ENCODE peak calls at places on chromosomes 6 and 20, in four cellular contexts. M, P, R and J are unnamed samples.

GRCh38 chr6:20605061-20605460 is 70.8 kb downstream of the CDKAL1 start:
- DNase-seq in M (no peak), P (no peak), R (no peak), J (no peak)

GRCh38 chr6:36750090-36750489 is 52.5 kb downstream of the RAB44 start:
- DNase-seq in M (no peak), P (peak), R (no peak), J (no peak)

GRCh38 chr6:152034631-152035030 is 227.1 kb downstream of the ESR1 start:
- DNase-seq in M (no peak), P (no peak), R (no peak), J (no peak)

GRCh38 chr6:15341311-15341710 is 95.4 kb downstream of the JARID2 start:
- DNase-seq in M (no peak), P (no peak), R (no peak), J (no peak)

GRCh38 chr6:160239929-160240690 is 18.5 kb downstream of the SLC22A2 start:
- DNase-seq in M (no peak), P (no peak), R (no peak), J (no peak)

GRCh38 chr20:4740774-4741431 is 19.2 kb downstream of the PRND start:
- DNase-seq in M (no peak), P (peak), R (peak), J (no peak)

GRCh38 chr6:167907837-167908681 is 81.3 kb downstream of the AFDN start:
- DNase-seq in M (no peak), P (no peak), R (no peak), J (no peak)

GRCh38 chr20:36677422-36677771 is 31.4 kb upstream of the SLA2 start:
- DNase-seq in M (no peak), P (no peak), R (no peak), J (no peak)

GRCh38 chr6:66179363-66179762 is 472.3 kb upstream of the EYS start:
- DNase-seq in M (no peak), P (no peak), R (no peak), J (no peak)

GRCh38 chr6:167766986-167767714 is 59.6 kb upstream of the AFDN start:
- DNase-seq in M (no peak), P (peak), R (no peak), J (no peak)

GRCh38 chr20:60040471-60041162 is 82.4 kb downstream of the CDH26 start:
- DNase-seq in M (no peak), P (no peak), R (no peak), J (no peak)

GRCh38 chr6:7532821-7533220 is 8.7 kb upstream of the DSP start:
- DNase-seq in M (no peak), P (no peak), R (no peak), J (no peak)

GRCh38 chr6:128515550-128516513 is 4.6 kb downstream of the PTPRK start:
- DNase-seq in M (no peak), P (no peak), R (no peak), J (no peak)

GRCh38 chr6:164109770-164110140 is 695.2 kb downstream of the QKI start:
- DNase-seq in M (no peak), P (peak), R (no peak), J (no peak)

GRCh38 chr20:46342045-46342378 is 33.7 kb upstream of the CDH22 start:
- DNase-seq in M (no peak), P (no peak), R (no peak), J (no peak)

GRCh38 chr20:40186826-40187225 is 502.2 kb downstream of the MAFB start:
- DNase-seq in M (no peak), P (no peak), R (no peak), J (no peak)

GRCh38 chr6:80959034-80959433 is 793.4 kb downstream of the TENT5A start:
- DNase-seq in M (no peak), P (no peak), R (no peak), J (no peak)

GRCh38 chr6:8731874-8732273 is 296.5 kb upstream of the SLC35B3 start:
- DNase-seq in M (no peak), P (no peak), R (no peak), J (no peak)

GRCh38 chr6:43579171-43579570 is 3.2 kb downstream of the POLH start:
- DNase-seq in M (no peak), P (no peak), R (no peak), J (no peak)

GRCh38 chr20:5073154-5074049 is 46.4 kb downstream of the PCNA start:
- DNase-seq in M (no peak), P (no peak), R (peak), J (no peak)

GRCh38 chr6:93282521-93283031 is 136.8 kb downstream of the EPHA7 start:
- DNase-seq in M (no peak), P (no peak), R (no peak), J (no peak)

GRCh38 chr20:38685853-38686473 is 38.3 kb upstream of the SLC32A1 start:
- DNase-seq in M (no peak), P (peak), R (peak), J (no peak)

GRCh38 chr6:107803957-107804356 is 20.2 kb downstream of the SCML4 start:
- DNase-seq in M (no peak), P (no peak), R (no peak), J (no peak)

GRCh38 chr6:37546141-37546871 is 46.6 kb upstream of the CCDC167 start:
- DNase-seq in M (no peak), P (no peak), R (no peak), J (no peak)

GRCh38 chr6:110628330-110628729 is 151.9 kb upstream of the SLC22A16 start:
- DNase-seq in M (no peak), P (no peak), R (no peak), J (no peak)

GRCh38 chr20:9110365-9110764 is 41.5 kb downstream of the PLCB4 start:
- DNase-seq in M (no peak), P (no peak), R (no peak), J (no peak)

GRCh38 chr20:25036331-25036936 is 21.5 kb downstream of the ACSS1 start:
- DNase-seq in M (no peak), P (no peak), R (no peak), J (no peak)

GRCh38 chr20:51562334-51563140 is 20.0 kb upstream of the NFATC2 start:
- DNase-seq in M (no peak), P (peak), R (no peak), J (peak)

GRCh38 chr20:33000802-33001466 is 3.3 kb downstream of the SUN5 start:
- DNase-seq in M (no peak), P (no peak), R (no peak), J (no peak)

GRCh38 chr20:38298768-38299288 is 5.1 kb upstream of the BPI start:
- DNase-seq in M (no peak), P (no peak), R (peak), J (no peak)

GRCh38 chr6:143397229-143398222 is 53.0 kb downstream of the ADAT2 start:
- DNase-seq in M (no peak), P (no peak), R (no peak), J (no peak)

GRCh38 chr20:24163501-24163900 is 174.9 kb upstream of the GGTLC1 start:
- DNase-seq in M (no peak), P (no peak), R (no peak), J (no peak)

GRCh38 chr6:146950351-146950835 is 253.8 kb upstream of the STXBP5 start:
- DNase-seq in M (no peak), P (no peak), R (peak), J (no peak)

GRCh38 chr6:79421707-79422484 is 115.3 kb downstream of the LCA5 start:
- DNase-seq in M (peak), P (no peak), R (no peak), J (no peak)

GRCh38 chr6:127554435-127555006 is 22.5 kb upstream of the C6orf58 start:
- DNase-seq in M (no peak), P (no peak), R (peak), J (no peak)

GRCh38 chr20:13708234-13708633 is 69.5 kb upstream of the TASP1 start:
- DNase-seq in M (no peak), P (no peak), R (no peak), J (no peak)

GRCh38 chr6:162385980-162386379 is 341.6 kb downstream of the PRKN start:
- DNase-seq in M (no peak), P (no peak), R (no peak), J (no peak)

GRCh38 chr20:25233016-25233772 is 14.7 kb upstream of the PYGB start:
- DNase-seq in M (no peak), P (peak), R (no peak), J (no peak)

GRCh38 chr20:3754258-3754595 is 13.3 kb downstream of the ADISSP start:
- DNase-seq in M (no peak), P (no peak), R (no peak), J (no peak)

GRCh38 chr20:42688576-42688975 is 501.1 kb downstream of the PTPRT start:
- DNase-seq in M (no peak), P (no peak), R (no peak), J (no peak)

GRCh38 chr6:156717542-156717941 is 59.6 kb upstream of the ARID1B start:
- DNase-seq in M (no peak), P (no peak), R (no peak), J (no peak)

GRCh38 chr6:156719720-156720563 is 57.2 kb upstream of the ARID1B start:
- DNase-seq in M (peak), P (peak), R (peak), J (peak)

GRCh38 chr6:156720739-156721714 is 56.2 kb upstream of the ARID1B start:
- DNase-seq in M (peak), P (no peak), R (no peak), J (no peak)

GRCh38 chr6:156718647-156719394 is 58.4 kb upstream of the ARID1B start:
- DNase-seq in M (no peak), P (peak), R (no peak), J (no peak)

GRCh38 chr6:156719395-156719719 is 57.8 kb upstream of the ARID1B start:
- DNase-seq in M (no peak), P (no peak), R (no peak), J (no peak)
- TF ChIP-seq POLR2AphosphoS5 in M (no peak), P (no peak), R (no peak), J (no peak)

GRCh38 chr6:138493413-138493812 is 5.9 kb downstream of the NHSL1 start:
- DNase-seq in M (no peak), P (no peak), R (no peak), J (no peak)
- TF ChIP-seq SPI1 in M (no peak), P (no peak), R (no peak), J (no peak)

GRCh38 chr6:72271531-72271930 is 350.3 kb upstream of the KCNQ5 start:
- DNase-seq in M (no peak), P (no peak), R (no peak), J (no peak)
- TF ChIP-seq POLR2AphosphoS5 in M (no peak), P (no peak), R (no peak), J (no peak)

GRCh38 chr6:113824863-113825262 is 32.3 kb upstream of the MARCKS start:
- DNase-seq in M (no peak), P (no peak), R (no peak), J (no peak)

GRCh38 chr6:113828984-113829701 is 28.0 kb upstream of the MARCKS start:
- DNase-seq in M (no peak), P (no peak), R (no peak), J (no peak)

GRCh38 chr6:113823916-113824315 is 33.2 kb upstream of the MARCKS start:
- DNase-seq in M (no peak), P (no peak), R (no peak), J (no peak)

GRCh38 chr6:113824411-113824810 is 32.7 kb upstream of the MARCKS start:
- DNase-seq in M (no peak), P (no peak), R (no peak), J (no peak)

DNA sequence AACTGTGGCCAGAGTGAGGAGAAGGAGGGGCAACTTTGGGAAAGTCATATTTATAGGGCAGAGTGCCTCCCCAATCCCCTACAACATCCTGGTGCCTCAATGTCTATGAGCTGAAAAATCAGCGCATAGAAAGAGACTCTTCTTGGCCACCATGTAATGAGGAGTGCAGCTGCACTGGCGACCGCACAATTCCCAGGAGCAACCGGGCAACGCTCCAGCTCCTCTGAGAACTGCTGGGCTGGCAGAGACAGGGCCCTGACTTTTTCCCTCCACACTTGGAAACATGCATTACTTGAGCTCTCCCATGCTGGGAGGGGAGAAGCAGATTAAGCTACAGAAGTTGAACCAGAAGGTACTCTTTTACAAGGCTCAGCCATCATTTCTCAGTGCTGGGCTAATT is 31.4 kb upstream of the MARCKS start:
- DNase-seq in M (no peak), P (no peak), R (no peak), J (no peak)
- TF ChIP-seq SPI1 in M (no peak), P (no peak), R (no peak), J (no peak)

GRCh38 chr6:89032599-89032998 is 48.0 kb upstream of the PNRC1 start:
- DNase-seq in M (no peak), P (no peak), R (peak), J (no peak)

GRCh38 chr6:89034586-89035251 is 45.8 kb upstream of the PNRC1 start:
- DNase-seq in M (no peak), P (no peak), R (peak), J (no peak)

GRCh38 chr6:89037156-89037900 is 43.2 kb upstream of the PNRC1 start:
- DNase-seq in M (no peak), P (no peak), R (no peak), J (no peak)

GRCh38 chr6:89035252-89036106 is 45.1 kb upstream of the PNRC1 start:
- DNase-seq in M (no peak), P (peak), R (no peak), J (no peak)
- TF ChIP-seq POLR2AphosphoS5 in M (no peak), P (no peak), R (no peak), J (no peak)

GRCh38 chr6:131024565-131024964 is 38.5 kb downstream of the EPB41L2 start:
- DNase-seq in M (no peak), P (no peak), R (no peak), J (no peak)
- TF ChIP-seq SPI1 in M (peak), P (no peak), R (no peak), J (peak)

GRCh38 chr20:62232194-62232593 is 6.1 kb upstream of the OSBPL2 start:
- DNase-seq in M (no peak), P (no peak), R (no peak), J (no peak)
- TF ChIP-seq POLR2AphosphoS5 in M (no peak), P (no peak), R (no peak), J (no peak)